ENCODE peak calls at places on chromosome 19, in four cellular contexts. W, P, N and R are unnamed samples. For H3K9me1, the result is how much of the 10 kb centered on the place peaks cover.

GRCh38 chr19:46773018-46773399 is 15.4 kb downstream of the SLC1A5 start:
- DNase-seq in W (no peak), P (no peak), N (no peak), R (no peak)

GRCh38 chr19:39223703-39224279 is 19.7 kb upstream of the SYCN start:
- DNase-seq in W (peak), P (peak), N (no peak), R (peak)

GRCh38 chr19:5985098-5985783 is 7.3 kb upstream of the RANBP3 start:
- DNase-seq in W (no peak), P (peak), N (no peak), R (peak)

GRCh38 chr19:8501547-8501946 is 893 bp downstream of the PRAM1 start:
- DNase-seq in W (no peak), P (no peak), N (no peak), R (no peak)

GRCh38 chr19:3098515-3099346 is 4.6 kb downstream of the GNA11 start:
- DNase-seq in W (no peak), P (peak), N (no peak), R (peak)

GRCh38 chr19:2771786-2772674 is 11.0 kb downstream of the SGTA start:
- DNase-seq in W (no peak), P (no peak), N (no peak), R (no peak)

GRCh38 chr19:47994209-47994802 is at the start of gene ELSPBP1:
- DNase-seq in W (no peak), P (no peak), N (no peak), R (no peak)

GRCh38 chr19:6693681-6694080 is 23.7 kb upstream of the TNFSF14 start:
- DNase-seq in W (peak), P (no peak), N (no peak), R (no peak)

GRCh38 chr19:19185853-19186728 is 5.9 kb downstream of the BORCS8 start:
- DNase-seq in W (peak), P (peak), N (no peak), R (peak)

GRCh38 chr19:18529782-18530181 is 7.9 kb upstream of the ELL start:
- DNase-seq in W (no peak), P (no peak), N (no peak), R (no peak)

GRCh38 chr19:16412596-16413355 is 59.0 kb downstream of the EPS15L1 start:
- DNase-seq in W (no peak), P (no peak), N (no peak), R (no peak)

GRCh38 chr19:45781282-45782161 is 768 bp downstream of the DMPK start:
- DNase-seq in W (no peak), P (no peak), N (no peak), R (no peak)

GRCh38 chr19:46603195-46603637 is 2.1 kb downstream of the CALM3 start:
- DNase-seq in W (peak), P (no peak), N (no peak), R (no peak)

GRCh38 chr19:47661161-47661560 is 52.1 kb upstream of the EHD2 start:
- DNase-seq in W (no peak), P (no peak), N (no peak), R (no peak)

GRCh38 chr19:38728752-38729541 is 15.3 kb downstream of the CAPN12 start:
- DNase-seq in W (no peak), P (no peak), N (no peak), R (no peak)

GRCh38 chr19:45515807-45516401 is 8.6 kb downstream of the VASP start:
- DNase-seq in W (peak), P (no peak), N (no peak), R (no peak)

GRCh38 chr19:13206581-13206980 is 56.4 kb downstream of the IER2 start:
- DNase-seq in W (no peak), P (no peak), N (no peak), R (no peak)

GRCh38 chr19:30512748-30513389 is 140.7 kb downstream of the ZNF536 start:
- DNase-seq in W (no peak), P (no peak), N (no peak), R (no peak)

GRCh38 chr19:45130888-45131615 is 29.7 kb downstream of the NKPD1 start:
- DNase-seq in W (no peak), P (peak), N (no peak), R (peak)

GRCh38 chr19:5558101-5558621 is 9.6 kb downstream of the TINCR start:
- DNase-seq in W (no peak), P (no peak), N (no peak), R (no peak)

GRCh38 chr19:29014857-29015436 is 198.0 kb downstream of the UQCRFS1 start:
- DNase-seq in W (no peak), P (no peak), N (no peak), R (no peak)

GRCh38 chr19:40709817-40710216 is 6.9 kb downstream of the COQ8B start:
- DNase-seq in W (no peak), P (no peak), N (no peak), R (no peak)
- H3K9me1 ChIP-seq in W (under half), P (under half), N (under half), R (under half)

GRCh38 chr19:1284979-1285736 is 515 bp upstream of the EFNA2 start:
- DNase-seq in W (no peak), P (no peak), N (no peak), R (no peak)
- H3K9me1 ChIP-seq in W (under half), P (under half), N (under half), R (under half)

GRCh38 chr19:522726-523125 is 8.8 kb upstream of the CDC34 start:
- DNase-seq in W (no peak), P (no peak), N (no peak), R (no peak)
- H3K9me1 ChIP-seq in W (under half), P (under half), N (under half), R (under half)

GRCh38 chr19:31667106-31667505 is 317.9 kb upstream of the TSHZ3 start:
- DNase-seq in W (no peak), P (no peak), N (no peak), R (no peak)
- H3K9me1 ChIP-seq in W (under half), P (under half), N (under half), R (under half)

GRCh38 chr19:10625762-10626138 is 397 bp downstream of the SLC44A2 start:
- DNase-seq in W (no peak), P (no peak), N (no peak), R (no peak)
- H3K9me1 ChIP-seq in W (under half), P (under half), N (under half), R (under half)

DNA sequence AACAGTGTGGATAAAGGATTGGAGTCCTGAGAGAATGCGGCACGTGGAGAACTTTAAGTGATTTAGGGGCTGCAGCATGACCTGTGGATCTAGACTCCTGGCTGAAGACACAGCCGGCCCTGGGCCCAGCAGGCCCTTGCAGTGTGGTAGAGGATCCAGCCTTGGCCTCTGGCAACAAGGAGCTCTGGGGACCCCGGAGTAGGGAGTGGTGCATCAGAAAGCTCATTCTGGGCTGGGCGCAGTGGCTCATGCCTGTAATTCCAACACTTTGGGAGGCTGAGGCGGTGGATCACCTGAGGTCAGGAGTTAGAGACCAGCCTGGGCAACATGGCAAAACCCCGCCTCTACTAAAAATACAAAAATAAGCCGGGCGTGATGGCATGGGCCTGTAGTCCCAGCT is 76.0 kb downstream of the CHST8 start:
- DNase-seq in W (no peak), P (no peak), N (no peak), R (no peak)
- H3K9me1 ChIP-seq in W (under half), P (under half), N (under half), R (under half)